ENCODE peak calls at places on chromosomes 5 and 9, in eight cellular contexts. One of them, this sample, is unnamed.

GRCh38 chr5:4372481-4372880 is 767.6 kb upstream of the ADAMTS16 start:
- DNase-seq in NB4: no peak
- DNase-seq in coronary artery: no peak
- DNase-seq in GM12864: no peak
- DNase-seq in GM12865: no peak
- DNase-seq in mammary epithelial cell: peak; percentile 57
- DNase-seq in stomach: no peak
- DNase-seq in choroid plexus epithelial cell: no peak
- DNase-seq in this sample: peak; percentile 57

GRCh38 chr9:136552117-136552685 is 6.4 kb upstream of the NOTCH1 start:
- DNase-seq in NB4: peak; percentile 80
- DNase-seq in coronary artery: no peak
- DNase-seq in GM12864: no peak
- DNase-seq in GM12865: peak; percentile 65
- DNase-seq in mammary epithelial cell: peak; percentile 72
- DNase-seq in stomach: no peak
- DNase-seq in choroid plexus epithelial cell: peak; percentile 50
- DNase-seq in this sample: peak; percentile 86

GRCh38 chr5:79787448-79787847 is 97.8 kb downstream of the CMYA5 start:
- DNase-seq in NB4: no peak
- DNase-seq in coronary artery: no peak
- DNase-seq in GM12864: no peak
- DNase-seq in GM12865: no peak
- DNase-seq in mammary epithelial cell: no peak
- DNase-seq in stomach: no peak
- DNase-seq in choroid plexus epithelial cell: no peak
- DNase-seq in this sample: no peak

GRCh38 chr5:159533197-159533596 is 202.9 kb upstream of the IL12B start:
- DNase-seq in NB4: no peak
- DNase-seq in coronary artery: no peak
- DNase-seq in GM12864: no peak
- DNase-seq in GM12865: no peak
- DNase-seq in mammary epithelial cell: peak; percentile 57
- DNase-seq in stomach: no peak
- DNase-seq in choroid plexus epithelial cell: peak; percentile 95
- DNase-seq in this sample: no peak

GRCh38 chr9:84839538-84839937 is 170.0 kb downstream of the NTRK2 start:
- DNase-seq in NB4: no peak
- DNase-seq in coronary artery: no peak
- DNase-seq in GM12864: no peak
- DNase-seq in GM12865: no peak
- DNase-seq in mammary epithelial cell: peak; percentile 52
- DNase-seq in stomach: no peak
- DNase-seq in choroid plexus epithelial cell: peak; percentile 15
- DNase-seq in this sample: no peak

GRCh38 chr5:143554918-143555477 is 151.5 kb upstream of the NR3C1 start:
- DNase-seq in NB4: peak; percentile 79
- DNase-seq in coronary artery: no peak
- DNase-seq in GM12864: no peak
- DNase-seq in GM12865: no peak
- DNase-seq in mammary epithelial cell: no peak
- DNase-seq in stomach: no peak
- DNase-seq in choroid plexus epithelial cell: peak; percentile 88
- DNase-seq in this sample: peak; percentile 74

GRCh38 chr5:83530186-83530585 is 58.6 kb downstream of the VCAN start:
- DNase-seq in NB4: no peak
- DNase-seq in coronary artery: no peak
- DNase-seq in GM12864: no peak
- DNase-seq in GM12865: no peak
- DNase-seq in mammary epithelial cell: peak; percentile 16
- DNase-seq in stomach: no peak
- DNase-seq in choroid plexus epithelial cell: peak; percentile 73
- DNase-seq in this sample: no peak

GRCh38 chr9:105445203-105445881 is 2.5 kb upstream of the FSD1L start:
- DNase-seq in NB4: no peak
- DNase-seq in coronary artery: no peak
- DNase-seq in GM12864: no peak
- DNase-seq in GM12865: no peak
- DNase-seq in mammary epithelial cell: no peak
- DNase-seq in stomach: no peak
- DNase-seq in choroid plexus epithelial cell: no peak
- DNase-seq in this sample: peak; percentile 61

GRCh38 chr9:112012026-112012902 is 115.7 kb downstream of the UGCG start:
- DNase-seq in NB4: peak; percentile 92
- DNase-seq in coronary artery: no peak
- DNase-seq in GM12864: peak; percentile 94
- DNase-seq in GM12865: peak; percentile 94
- DNase-seq in mammary epithelial cell: peak; percentile 91
- DNase-seq in stomach: peak; percentile 75
- DNase-seq in choroid plexus epithelial cell: peak; percentile 94
- DNase-seq in this sample: peak; percentile 96

GRCh38 chr9:137406876-137407589 is 15.9 kb downstream of the EXD3 start:
- DNase-seq in NB4: peak; percentile 87
- DNase-seq in coronary artery: no peak
- DNase-seq in GM12864: no peak
- DNase-seq in GM12865: peak; percentile 61
- DNase-seq in mammary epithelial cell: peak; percentile 17
- DNase-seq in stomach: peak; percentile 79
- DNase-seq in choroid plexus epithelial cell: peak; percentile 70
- DNase-seq in this sample: peak; percentile 45

GRCh38 chr9:127345566-127345965 is 51.4 kb upstream of the SLC2A8 start:
- DNase-seq in NB4: no peak
- DNase-seq in coronary artery: no peak
- DNase-seq in GM12864: no peak
- DNase-seq in GM12865: no peak
- DNase-seq in mammary epithelial cell: no peak
- DNase-seq in stomach: no peak
- DNase-seq in choroid plexus epithelial cell: no peak
- DNase-seq in this sample: no peak

GRCh38 chr5:172420215-172420934 is 34.0 kb downstream of the SH3PXD2B start:
- DNase-seq in NB4: peak; percentile 50
- DNase-seq in coronary artery: peak; percentile 84
- DNase-seq in GM12864: peak; percentile 33
- DNase-seq in GM12865: peak; percentile 86
- DNase-seq in mammary epithelial cell: peak; percentile 99
- DNase-seq in stomach: peak; percentile 64
- DNase-seq in choroid plexus epithelial cell: peak; percentile 79
- DNase-seq in this sample: peak; percentile 99

GRCh38 chr5:163478126-163478981 is 17.9 kb downstream of the HMMR start:
- DNase-seq in NB4: no peak
- DNase-seq in coronary artery: no peak
- DNase-seq in GM12864: no peak
- DNase-seq in GM12865: no peak
- DNase-seq in mammary epithelial cell: peak; percentile 15
- DNase-seq in stomach: no peak
- DNase-seq in choroid plexus epithelial cell: peak; percentile 27
- DNase-seq in this sample: no peak

GRCh38 chr5:68744196-68744595 is 349.6 kb upstream of the SLC30A5 start:
- DNase-seq in NB4: no peak
- DNase-seq in coronary artery: no peak
- DNase-seq in GM12864: no peak
- DNase-seq in GM12865: no peak
- DNase-seq in mammary epithelial cell: no peak
- DNase-seq in stomach: no peak
- DNase-seq in choroid plexus epithelial cell: no peak
- DNase-seq in this sample: no peak

GRCh38 chr5:218457-219289 is 553 bp downstream of the SDHA start:
- DNase-seq in NB4: peak; percentile 69
- DNase-seq in coronary artery: no peak
- DNase-seq in GM12864: no peak
- DNase-seq in GM12865: peak; percentile 51
- DNase-seq in mammary epithelial cell: peak; percentile 28
- DNase-seq in stomach: peak; percentile 56
- DNase-seq in choroid plexus epithelial cell: peak; percentile 52
- DNase-seq in this sample: no peak

GRCh38 chr5:5886353-5886752 is 463.9 kb downstream of the ICE1 start:
- DNase-seq in NB4: no peak
- DNase-seq in coronary artery: no peak
- DNase-seq in GM12864: no peak
- DNase-seq in GM12865: no peak
- DNase-seq in mammary epithelial cell: no peak
- DNase-seq in stomach: no peak
- DNase-seq in choroid plexus epithelial cell: no peak
- DNase-seq in this sample: no peak

DNA sequence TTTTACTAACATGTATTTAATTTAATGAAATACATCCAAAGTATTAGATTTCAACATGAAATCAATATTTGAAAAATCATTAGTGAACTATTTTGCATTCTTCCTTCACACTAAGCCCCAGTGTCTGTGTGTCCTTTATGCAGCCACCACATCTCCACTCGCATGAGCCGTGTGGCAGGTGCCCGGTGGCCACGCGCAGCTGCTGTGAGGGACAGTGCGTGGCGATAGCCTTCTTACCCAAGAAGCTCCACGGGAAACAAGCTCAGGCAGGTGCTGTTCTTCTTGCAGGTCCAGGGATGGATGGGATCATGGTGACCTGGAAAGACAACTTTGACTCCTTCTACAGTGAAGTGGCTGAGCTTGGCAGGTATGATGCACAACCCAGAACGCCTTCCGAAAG is 79.3 kb upstream of the OTULINL start:
- DNase-seq in NB4: no peak
- DNase-seq in coronary artery: no peak
- DNase-seq in GM12864: no peak
- DNase-seq in GM12865: no peak
- DNase-seq in mammary epithelial cell: no peak
- DNase-seq in stomach: no peak
- DNase-seq in choroid plexus epithelial cell: no peak
- DNase-seq in this sample: peak; percentile 10
- TF ChIP-seq CTCF in NB4: no peak
- TF ChIP-seq CTCF in coronary artery: no peak
- TF ChIP-seq CTCF in GM12864: no peak
- TF ChIP-seq CTCF in GM12865: no peak
- TF ChIP-seq CTCF in mammary epithelial cell: no peak
- TF ChIP-seq CTCF in stomach: no peak
- TF ChIP-seq CTCF in choroid plexus epithelial cell: no peak
- TF ChIP-seq CTCF in this sample: no peak

GRCh38 chr5:139733698-139734491 is 61.7 kb upstream of the PSD2 start:
- DNase-seq in NB4: no peak
- DNase-seq in coronary artery: no peak
- DNase-seq in GM12864: no peak
- DNase-seq in GM12865: no peak
- DNase-seq in mammary epithelial cell: peak; percentile 70
- DNase-seq in stomach: peak; percentile 68
- DNase-seq in choroid plexus epithelial cell: no peak
- DNase-seq in this sample: no peak

GRCh38 chr5:139731281-139731680 is 64.3 kb upstream of the PSD2 start:
- DNase-seq in NB4: no peak
- DNase-seq in coronary artery: no peak
- DNase-seq in GM12864: no peak
- DNase-seq in GM12865: no peak
- DNase-seq in mammary epithelial cell: no peak
- DNase-seq in stomach: no peak
- DNase-seq in choroid plexus epithelial cell: no peak
- DNase-seq in this sample: no peak

GRCh38 chr5:139732019-139732418 is 63.6 kb upstream of the PSD2 start:
- DNase-seq in NB4: no peak
- DNase-seq in coronary artery: no peak
- DNase-seq in GM12864: no peak
- DNase-seq in GM12865: no peak
- DNase-seq in mammary epithelial cell: no peak
- DNase-seq in stomach: no peak
- DNase-seq in choroid plexus epithelial cell: no peak
- DNase-seq in this sample: no peak

GRCh38 chr5:139733289-139733688 is 62.3 kb upstream of the PSD2 start:
- DNase-seq in NB4: no peak
- DNase-seq in coronary artery: no peak
- DNase-seq in GM12864: no peak
- DNase-seq in GM12865: no peak
- DNase-seq in mammary epithelial cell: no peak
- DNase-seq in stomach: no peak
- DNase-seq in choroid plexus epithelial cell: no peak
- DNase-seq in this sample: no peak

DNA sequence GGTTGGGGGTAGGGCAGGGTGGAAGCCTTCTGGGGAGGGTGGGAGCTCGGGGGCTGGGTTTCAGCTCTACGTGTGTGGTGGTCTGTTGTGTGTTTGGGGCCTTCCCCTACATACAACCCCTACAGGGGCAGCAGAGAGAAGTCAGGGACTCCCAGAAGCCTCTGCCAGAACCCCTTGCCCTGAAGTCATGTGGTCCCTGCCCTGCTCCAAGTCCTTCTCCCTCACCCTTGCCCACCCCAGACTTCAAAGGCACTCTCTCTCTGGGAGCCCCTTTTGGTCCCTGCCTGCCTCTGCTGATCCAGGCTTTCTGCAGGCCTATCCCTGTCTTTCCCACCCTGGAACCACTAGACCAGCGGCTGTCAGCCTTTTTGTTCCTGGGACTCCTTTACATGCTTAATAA is 61.1 kb upstream of the PSD2 start:
- DNase-seq in NB4: no peak
- DNase-seq in coronary artery: no peak
- DNase-seq in GM12864: no peak
- DNase-seq in GM12865: no peak
- DNase-seq in mammary epithelial cell: no peak
- DNase-seq in stomach: no peak
- DNase-seq in choroid plexus epithelial cell: no peak
- DNase-seq in this sample: no peak
- H3K4me3 ChIP-seq in NB4: no peak overlapping the region
- H3K4me3 ChIP-seq in coronary artery: no peak overlapping the region
- H3K4me3 ChIP-seq in GM12864: no peak overlapping the region
- H3K4me3 ChIP-seq in GM12865: no peak overlapping the region
- H3K4me3 ChIP-seq in mammary epithelial cell: no peak overlapping the region
- H3K4me3 ChIP-seq in stomach: no peak overlapping the region
- H3K4me3 ChIP-seq in choroid plexus epithelial cell: no peak overlapping the region
- H3K4me3 ChIP-seq in this sample: no peak overlapping the region

DNA sequence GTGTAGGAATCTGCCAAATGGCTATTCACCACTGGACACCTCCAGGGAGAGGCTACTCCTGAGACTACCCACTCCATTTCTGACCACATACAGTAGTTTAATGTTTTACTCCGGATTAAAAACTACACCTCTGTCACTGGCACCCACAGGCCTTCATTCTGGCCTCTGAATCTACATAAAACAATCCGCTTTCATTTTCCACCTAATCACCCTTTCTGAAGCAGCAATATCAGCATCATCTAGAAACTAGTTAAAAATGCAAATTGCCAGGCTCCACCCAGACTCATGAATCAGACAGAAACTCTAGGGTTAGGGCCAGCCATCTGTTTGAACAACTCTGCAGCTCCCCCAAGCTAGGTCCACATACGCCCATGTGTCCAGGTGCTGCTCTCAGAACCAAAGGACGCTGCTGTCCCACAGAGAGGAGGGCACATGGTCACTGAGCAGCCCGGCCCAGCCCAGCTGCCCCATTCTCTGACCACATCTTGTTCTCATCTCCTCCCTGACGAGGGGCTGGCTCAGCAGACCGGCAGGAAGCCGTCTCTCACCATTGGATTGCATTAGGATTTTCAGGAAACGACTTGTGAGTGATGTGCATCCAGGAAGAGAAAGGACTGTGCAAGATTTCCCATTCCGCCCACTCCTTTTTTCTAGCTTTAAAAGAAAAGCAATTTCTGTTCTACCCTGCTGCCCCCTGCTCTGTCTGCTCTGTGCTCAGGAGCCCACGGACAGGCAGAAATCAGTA is 34.7 kb downstream of the ADAM19 start:
- DNase-seq in NB4: no peak
- DNase-seq in coronary artery: no peak
- DNase-seq in GM12864: peak; percentile 89
- DNase-seq in GM12865: peak; percentile 93
- DNase-seq in mammary epithelial cell: peak; percentile 53
- DNase-seq in stomach: peak; percentile 39
- DNase-seq in choroid plexus epithelial cell: peak; percentile 80
- DNase-seq in this sample: peak; percentile 88
- TF ChIP-seq CTCF in NB4: no peak
- TF ChIP-seq CTCF in coronary artery: no peak
- TF ChIP-seq CTCF in GM12864: no peak
- TF ChIP-seq CTCF in GM12865: no peak
- TF ChIP-seq CTCF in mammary epithelial cell: no peak
- TF ChIP-seq CTCF in stomach: no peak
- TF ChIP-seq CTCF in choroid plexus epithelial cell: no peak
- TF ChIP-seq CTCF in this sample: no peak

GRCh38 chr5:154038604-154039457 is at the start of the genes FAM114A2 and MFAP3:
- DNase-seq in NB4: peak; percentile 92
- DNase-seq in coronary artery: peak; percentile 92
- DNase-seq in GM12864: peak; percentile 79
- DNase-seq in GM12865: peak; percentile 96
- DNase-seq in mammary epithelial cell: peak; percentile 89
- DNase-seq in stomach: peak; percentile 91
- DNase-seq in choroid plexus epithelial cell: peak; percentile 85
- DNase-seq in this sample: peak; percentile 80
- H3K4me3 ChIP-seq in NB4: peak within 1 kb of the TSS; percentile 95
- H3K4me3 ChIP-seq in coronary artery: peak within 1 kb of the TSS; percentile 89
- H3K4me3 ChIP-seq in GM12864: peak within 1 kb of the TSS; percentile 68
- H3K4me3 ChIP-seq in GM12865: peak within 1 kb of the TSS; percentile 99
- H3K4me3 ChIP-seq in mammary epithelial cell: peak within 1 kb of the TSS; percentile 81
- H3K4me3 ChIP-seq in stomach: peak within 1 kb of the TSS; percentile 76
- H3K4me3 ChIP-seq in choroid plexus epithelial cell: peak within 1 kb of the TSS; percentile 80
- H3K4me3 ChIP-seq in this sample: peak within 1 kb of the TSS; percentile 95